ENCODE peak calls at places on chromosomes 6 and 20, in five cellular contexts. F is right cardiac atrium, B is colonic mucosa, D is uterus, E is iPS DF 6.9. Y is an unnamed sample.
A peak's percentile ranks its signal among the peaks of the same experiment; 100 is the strongest.

GRCh38 chr6:144296973-144297372 is 11.8 kb downstream of the UTRN start:
- DNase-seq in F (peak; percentile 38), B (no peak), D (peak; percentile 74), E (no peak), Y (no peak)

GRCh38 chr6:130513770-130514169 is 148.0 kb downstream of the TMEM200A start:
- DNase-seq in F (no peak), B (peak; percentile 35), D (no peak), E (no peak), Y (peak; percentile 51)

GRCh38 chr6:30557683-30557981 is 537 bp downstream of the PRR3 start:
- DNase-seq in F (no peak), B (no peak), D (no peak), E (no peak), Y (no peak)

GRCh38 chr6:5302995-5303622 is 41.8 kb downstream of the FARS2 start:
- DNase-seq in F (no peak), B (peak; percentile 62), D (no peak), E (peak; percentile 35), Y (no peak)

GRCh38 chr6:95120984-95121383 is 456.4 kb upstream of the MANEA start:
- DNase-seq in F (no peak), B (no peak), D (no peak), E (no peak), Y (no peak)

GRCh38 chr6:36963451-36964290 is 9.1 kb downstream of the PI16 start:
- DNase-seq in F (peak; percentile 68), B (no peak), D (no peak), E (no peak), Y (no peak)

GRCh38 chr20:15447549-15447948 is 1110.1 kb upstream of the FLRT3 start:
- DNase-seq in F (no peak), B (no peak), D (no peak), E (no peak), Y (no peak)

GRCh38 chr6:38495922-38496635 is 143.7 kb downstream of the BTBD9 start:
- DNase-seq in F (no peak), B (no peak), D (no peak), E (no peak), Y (no peak)

GRCh38 chr6:3773696-3774298 is 22.3 kb upstream of the PXDC1 start:
- DNase-seq in F (peak; percentile 59), B (no peak), D (peak; percentile 46), E (no peak), Y (no peak)

GRCh38 chr20:3658708-3659491 is 4.3 kb downstream of the GFRA4 start:
- DNase-seq in F (no peak), B (no peak), D (no peak), E (no peak), Y (no peak)

GRCh38 chr20:38132156-38132909 is 32.7 kb downstream of the TGM2 start:
- DNase-seq in F (no peak), B (no peak), D (no peak), E (no peak), Y (no peak)

GRCh38 chr6:152416652-152417051 is 220.5 kb downstream of the SYNE1 start:
- DNase-seq in F (no peak), B (no peak), D (no peak), E (no peak), Y (no peak)

GRCh38 chr6:5679696-5680494 is 326.8 kb downstream of the NRN1 start:
- DNase-seq in F (no peak), B (no peak), D (no peak), E (no peak), Y (no peak)

GRCh38 chr6:74749211-74750142 is 456.4 kb downstream of the COL12A1 start:
- DNase-seq in F (no peak), B (no peak), D (no peak), E (no peak), Y (no peak)

GRCh38 chr6:38750968-38751615 is 36.0 kb downstream of the DNAH8 start:
- DNase-seq in F (no peak), B (no peak), D (no peak), E (no peak), Y (no peak)

GRCh38 chr6:1124885-1125284 is 187.0 kb upstream of the FOXQ1 start:
- DNase-seq in F (no peak), B (no peak), D (no peak), E (no peak), Y (no peak)

GRCh38 chr6:109260126-109260525 is 122.1 kb downstream of the CD164 start:
- DNase-seq in F (no peak), B (no peak), D (no peak), E (no peak), Y (no peak)

GRCh38 chr6:43733471-43734293 is 36.3 kb upstream of the VEGFA start:
- DNase-seq in F (no peak), B (no peak), D (no peak), E (no peak), Y (no peak)
- H3K4me1 ChIP-seq in F (peaks cover 7% of the 10 kb centered on the region), B (no peaks in the 10 kb centered on the region), D (no peaks in the 10 kb centered on the region), E (peaks cover 2% of the 10 kb centered on the region), Y (no peaks in the 10 kb centered on the region)

GRCh38 chr20:49278036-49278816 is at the start of gene ZNFX1:
- DNase-seq in F (peak; percentile 99), B (peak; percentile 99), D (peak; percentile 99), E (peak; percentile 87), Y (peak; percentile 99)

GRCh38 chr20:49276201-49276894 is 1.5 kb downstream of the ZNFX1 start:
- DNase-seq in F (peak; percentile 45), B (no peak), D (no peak), E (no peak), Y (peak; percentile 52)

GRCh38 chr20:49275634-49276033 is 2.2 kb downstream of the ZNFX1 start:
- DNase-seq in F (no peak), B (no peak), D (no peak), E (no peak), Y (no peak)

GRCh38 chr20:49277786-49278035 is 146 bp downstream of the ZNFX1 start:
- DNase-seq in F (no peak), B (no peak), D (no peak), E (no peak), Y (no peak)

DNA sequence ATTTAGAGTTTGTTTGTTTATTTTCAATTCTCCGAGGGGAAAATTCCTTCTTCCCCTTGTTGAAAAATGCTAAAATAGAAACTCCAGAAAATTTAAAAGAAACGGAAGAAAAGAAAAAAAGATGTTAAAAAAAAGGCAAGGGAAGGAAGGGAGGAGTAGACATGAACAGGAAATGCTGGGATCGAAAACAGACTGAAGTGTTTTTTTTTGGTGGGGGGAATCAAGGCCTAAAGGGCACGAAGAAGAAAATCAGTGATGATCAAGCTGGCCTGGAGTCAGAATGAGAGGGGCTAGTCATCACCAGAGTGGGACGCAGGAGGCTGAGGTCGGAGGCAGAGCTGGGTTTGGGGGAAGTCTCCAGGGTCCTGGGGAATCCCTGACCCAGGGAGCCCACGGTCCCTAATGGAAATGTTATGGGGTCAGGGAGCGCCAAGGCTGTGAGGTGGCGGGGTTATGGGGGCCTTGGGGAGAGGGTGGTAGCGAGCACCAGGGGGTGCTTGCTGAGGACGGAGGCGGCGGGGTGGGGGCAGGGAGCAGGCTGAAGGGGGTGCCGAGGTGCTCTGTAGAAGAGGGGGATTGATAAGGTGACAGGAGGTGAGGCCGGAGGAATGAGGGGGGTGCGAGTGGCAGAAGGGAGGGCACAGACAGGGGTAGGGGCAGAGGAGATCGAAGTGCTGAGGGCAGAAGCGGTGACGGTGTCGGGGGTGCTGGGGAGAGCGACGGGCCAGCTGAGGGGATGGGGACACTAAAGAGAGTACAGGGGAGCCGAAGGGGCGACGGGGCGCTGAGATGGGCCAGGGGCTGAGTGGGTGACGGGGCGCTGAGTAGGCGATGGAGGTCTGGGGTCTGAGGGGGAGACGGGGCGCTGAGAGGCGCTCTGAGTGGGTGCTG is 717 bp downstream of the ZNFX1 start:
- DNase-seq in F (peak; percentile 49), B (peak; percentile 50), D (no peak), E (no peak), Y (peak; percentile 64)
- H3K4me1 ChIP-seq in F (peaks cover 9% of the 10 kb centered on the region), B (peaks cover 9% of the 10 kb centered on the region), D (peaks cover 8% of the 10 kb centered on the region), E (no peaks in the 10 kb centered on the region), Y (peaks cover 38% of the 10 kb centered on the region)

GRCh38 chr6:100344761-100345160 is 120.0 kb downstream of the SIM1 start:
- DNase-seq in F (no peak), B (no peak), D (no peak), E (no peak), Y (no peak)

GRCh38 chr6:100344321-100344720 is 120.4 kb downstream of the SIM1 start:
- DNase-seq in F (no peak), B (no peak), D (no peak), E (no peak), Y (no peak)

GRCh38 chr6:100346828-100347227 is 117.9 kb downstream of the SIM1 start:
- DNase-seq in F (no peak), B (no peak), D (no peak), E (no peak), Y (peak; percentile 76)

GRCh38 chr6:100347901-100348550 is 116.7 kb downstream of the SIM1 start:
- DNase-seq in F (no peak), B (no peak), D (no peak), E (no peak), Y (peak; percentile 60)

GRCh38 chr6:100346203-100346602 is 118.5 kb downstream of the SIM1 start:
- DNase-seq in F (no peak), B (no peak), D (no peak), E (no peak), Y (no peak)
- H3K4me1 ChIP-seq in F (no peaks in the 10 kb centered on the region), B (no peaks in the 10 kb centered on the region), D (no peaks in the 10 kb centered on the region), E (no peaks in the 10 kb centered on the region), Y (peaks cover 59% of the 10 kb centered on the region)

GRCh38 chr20:25055711-25056492 is 2.0 kb downstream of the ACSS1 start:
- DNase-seq in F (no peak), B (peak; percentile 59), D (peak; percentile 13), E (no peak), Y (no peak)

GRCh38 chr20:25056601-25057233 is 1.2 kb downstream of the ACSS1 start:
- DNase-seq in F (no peak), B (no peak), D (peak; percentile 32), E (no peak), Y (no peak)

GRCh38 chr20:25054133-25054820 is 3.7 kb downstream of the ACSS1 start:
- DNase-seq in F (no peak), B (no peak), D (peak; percentile 10), E (no peak), Y (no peak)

GRCh38 chr20:25053207-25054132 is 4.5 kb downstream of the ACSS1 start:
- DNase-seq in F (peak; percentile 66), B (no peak), D (peak; percentile 81), E (no peak), Y (no peak)

GRCh38 chr20:25054995-25055629 is 2.8 kb downstream of the ACSS1 start:
- DNase-seq in F (no peak), B (no peak), D (peak; percentile 20), E (no peak), Y (no peak)
- H3K4me1 ChIP-seq in F (peaks cover 33% of the 10 kb centered on the region), B (peaks cover 13% of the 10 kb centered on the region), D (peaks cover 31% of the 10 kb centered on the region), E (peaks cover 3% of the 10 kb centered on the region), Y (peaks cover 24% of the 10 kb centered on the region)

DNA sequence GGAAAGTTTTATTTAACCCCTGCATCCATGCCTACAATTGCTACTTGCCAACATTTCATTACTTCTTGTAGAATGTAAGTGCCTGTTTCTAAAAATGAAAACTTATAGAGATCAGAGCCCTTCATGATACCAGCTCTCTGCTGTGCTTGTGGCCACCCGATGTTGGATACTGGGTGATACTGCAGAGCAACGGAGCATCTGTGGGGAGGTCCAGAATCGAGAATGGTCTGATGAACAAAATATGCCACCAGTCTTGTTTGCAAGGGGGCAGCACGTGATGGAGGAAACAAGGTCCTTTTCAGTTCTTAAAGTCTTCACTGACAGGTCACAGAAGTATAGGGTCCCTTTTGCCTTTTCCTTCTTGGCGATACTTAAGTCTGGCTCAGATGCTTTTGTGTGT is 296.6 kb downstream of the QKI start:
- DNase-seq in F (no peak), B (no peak), D (no peak), E (no peak), Y (no peak)
- H3K4me1 ChIP-seq in F (peaks cover 32% of the 10 kb centered on the region), B (no peaks in the 10 kb centered on the region), D (peaks cover 3% of the 10 kb centered on the region), E (no peaks in the 10 kb centered on the region), Y (peaks cover 5% of the 10 kb centered on the region)

GRCh38 chr20:1832634-1833033 is 62.6 kb upstream of the SIRPA start:
- DNase-seq in F (peak; percentile 43), B (no peak), D (no peak), E (no peak), Y (no peak)
- H3K4me1 ChIP-seq in F (peaks cover 19% of the 10 kb centered on the region), B (peaks cover 4% of the 10 kb centered on the region), D (no peaks in the 10 kb centered on the region), E (no peaks in the 10 kb centered on the region), Y (peaks cover 19% of the 10 kb centered on the region)

Y was measured in SJSA1.